ENCODE peak calls at places on chromosomes 6 and 20, in five cellular contexts. G is transverse colon; P is fibroblast of pulmonary artery; K is progenitor cell of endocrine pancreas; L is CD8-positive, alpha-beta T cell. S is an unnamed sample.

GRCh38 chr20:33096921-33097320 is 17.5 kb downstream of the BPIFB4 start:
- DNase-seq in G (no peak), P (no peak), K (no peak), L (no peak), S (no peak)

GRCh38 chr20:4894981-4895381 is 106.3 kb downstream of the SLC23A2 start:
- DNase-seq in G (no peak), P (no peak), K (no peak), L (no peak), S (no peak)

GRCh38 chr20:2507875-2508630 is 662 bp downstream of the ZNF343 start:
- DNase-seq in G (peak), P (peak), K (no peak), L (no peak), S (no peak)

GRCh38 chr6:32967151-32968091 is 973 bp upstream of the BRD2 start:
- DNase-seq in G (peak), P (peak), K (no peak), L (no peak), S (no peak)

GRCh38 chr6:115932481-115932880 is 128.2 kb downstream of the FRK start:
- DNase-seq in G (no peak), P (no peak), K (no peak), L (no peak), S (no peak)

GRCh38 chr6:165664553-165665383 is 1.7 kb upstream of the PDE10A start:
- DNase-seq in G (no peak), P (peak), K (no peak), L (no peak), S (no peak)

GRCh38 chr6:113560908-113561307 is 296.2 kb upstream of the MARCKS start:
- DNase-seq in G (no peak), P (peak), K (no peak), L (no peak), S (no peak)

GRCh38 chr6:75932067-75932466 is 140.4 kb downstream of the IMPG1 start:
- DNase-seq in G (no peak), P (peak), K (peak), L (no peak), S (no peak)

GRCh38 chr6:128731249-128732165 is 151.4 kb upstream of the LAMA2 start:
- DNase-seq in G (no peak), P (peak), K (no peak), L (no peak), S (no peak)

GRCh38 chr6:155171109-155171746 is 92.6 kb upstream of the CLDN20 start:
- DNase-seq in G (no peak), P (peak), K (no peak), L (peak), S (peak)

GRCh38 chr6:119917186-119917585 is 567.6 kb upstream of the MAN1A1 start:
- DNase-seq in G (no peak), P (no peak), K (no peak), L (no peak), S (no peak)

GRCh38 chr6:24313477-24314141 is 44.2 kb downstream of the DCDC2 start:
- DNase-seq in G (no peak), P (peak), K (no peak), L (no peak), S (no peak)

GRCh38 chr6:155177369-155177961 is 86.3 kb upstream of the CLDN20 start:
- DNase-seq in G (no peak), P (peak), K (no peak), L (no peak), S (no peak)

GRCh38 chr20:2101057-2101934 is at the start of gene STK35:
- DNase-seq in G (peak), P (peak), K (no peak), L (no peak), S (no peak)

GRCh38 chr20:53763707-53764415 is 170.2 kb upstream of the ZNF217 start:
- DNase-seq in G (peak), P (peak), K (no peak), L (no peak), S (no peak)

GRCh38 chr6:89357390-89357789 is 4.9 kb upstream of the UBE2J1 start:
- DNase-seq in G (peak), P (no peak), K (no peak), L (no peak), S (no peak)

GRCh38 chr20:11585752-11586352 is 331.8 kb upstream of the BTBD3 start:
- DNase-seq in G (no peak), P (peak), K (no peak), L (no peak), S (no peak)

GRCh38 chr6:32047855-32048766 is 9.9 kb downstream of the CYP21A2 start:
- DNase-seq in G (peak), P (peak), K (peak), L (peak), S (peak)

GRCh38 chr6:142378138-142378875 is 76.5 kb downstream of the ADGRG6 start:
- DNase-seq in G (no peak), P (peak), K (no peak), L (no peak), S (no peak)

GRCh38 chr6:47701374-47701773 is 3.0 kb downstream of the ADGRF4 start:
- DNase-seq in G (no peak), P (no peak), K (no peak), L (no peak), S (no peak)

GRCh38 chr6:42045538-42046460 is 4.5 kb upstream of the TAF8 start:
- DNase-seq in G (peak), P (peak), K (no peak), L (peak), S (peak)

GRCh38 chr6:120671519-120671918 is 662.8 kb downstream of the TBC1D32 start:
- DNase-seq in G (no peak), P (no peak), K (no peak), L (no peak), S (no peak)

GRCh38 chr6:160015778-160016684 is 47.1 kb downstream of the IGF2R start:
- DNase-seq in G (no peak), P (no peak), K (no peak), L (no peak), S (no peak)

GRCh38 chr20:44475694-44476560 is at the start of gene TTPAL:
- DNase-seq in G (peak), P (peak), K (peak), L (peak), S (peak)

GRCh38 chr6:89321131-89321530 is 6.0 kb upstream of the GABRR2 start:
- DNase-seq in G (no peak), P (no peak), K (no peak), L (no peak), S (no peak)

GRCh38 chr6:4870821-4871494 is 94.8 kb downstream of the CDYL start:
- DNase-seq in G (no peak), P (peak), K (no peak), L (no peak), S (no peak)

GRCh38 chr6:69542494-69542893 is 254.3 kb downstream of the LMBRD1 start:
- DNase-seq in G (no peak), P (no peak), K (no peak), L (no peak), S (no peak)

GRCh38 chr6:155985660-155986138 is 530.1 kb upstream of the NOX3 start:
- DNase-seq in G (no peak), P (no peak), K (no peak), L (no peak), S (no peak)

GRCh38 chr6:45483021-45483420 is 105.3 kb upstream of the SUPT3H start:
- DNase-seq in G (no peak), P (peak), K (no peak), L (no peak), S (no peak)

GRCh38 chr20:3156811-3157619 is 2.6 kb downstream of the FASTKD5 start:
- DNase-seq in G (no peak), P (no peak), K (no peak), L (no peak), S (no peak)

GRCh38 chr20:52313335-52313963 is 121.9 kb upstream of the ZFP64 start:
- DNase-seq in G (no peak), P (peak), K (no peak), L (no peak), S (no peak)

GRCh38 chr6:1619106-1619665 is 9.5 kb downstream of the FOXC1 start:
- DNase-seq in G (no peak), P (no peak), K (no peak), L (no peak), S (no peak)

GRCh38 chr20:3766832-3767433 is 620 bp downstream of the ADISSP start:
- DNase-seq in G (peak), P (no peak), K (no peak), L (no peak), S (no peak)

GRCh38 chr20:57080796-57081195 is 185.6 kb downstream of the BMP7 start:
- DNase-seq in G (no peak), P (no peak), K (no peak), L (no peak), S (no peak)
- TF ChIP-seq CTCF in G (no peak), P (no peak), K (peak), L (no peak), S (no peak)

DNA sequence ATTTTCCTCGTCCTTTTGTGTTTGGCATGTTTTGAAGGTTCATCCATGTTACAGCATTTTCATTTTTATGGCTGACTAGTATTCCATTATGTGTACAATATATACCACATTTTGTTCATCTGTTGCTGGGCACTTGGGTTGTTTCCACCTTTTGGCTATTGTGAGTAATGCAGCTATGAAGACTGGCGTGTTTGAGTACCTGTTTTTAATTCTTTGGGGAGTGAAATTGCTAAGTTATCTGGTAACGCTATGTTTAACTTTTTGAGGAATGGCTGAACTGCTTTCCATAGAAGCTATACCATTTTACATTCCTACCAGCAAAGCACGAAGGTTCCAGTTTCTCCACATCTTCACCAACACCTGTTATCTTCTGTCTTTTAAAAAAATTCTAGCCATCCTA is 37.0 kb upstream of the MYL9 start:
- DNase-seq in G (no peak), P (no peak), K (no peak), L (no peak), S (no peak)
- TF ChIP-seq CTCF in G (no peak), P (no peak), K (no peak), L (no peak), S (no peak)

GRCh38 chr20:62400541-62400940 is 6.5 kb downstream of the CABLES2 start:
- DNase-seq in G (no peak), P (no peak), K (no peak), L (no peak), S (no peak)

GRCh38 chr20:62403331-62403730 is 3.8 kb downstream of the CABLES2 start:
- DNase-seq in G (no peak), P (no peak), K (no peak), L (no peak), S (no peak)

GRCh38 chr20:62400021-62400420 is 7.1 kb downstream of the CABLES2 start:
- DNase-seq in G (no peak), P (no peak), K (no peak), L (no peak), S (no peak)

GRCh38 chr20:62402456-62402855 is 4.6 kb downstream of the CABLES2 start:
- DNase-seq in G (no peak), P (no peak), K (no peak), L (no peak), S (no peak)

DNA sequence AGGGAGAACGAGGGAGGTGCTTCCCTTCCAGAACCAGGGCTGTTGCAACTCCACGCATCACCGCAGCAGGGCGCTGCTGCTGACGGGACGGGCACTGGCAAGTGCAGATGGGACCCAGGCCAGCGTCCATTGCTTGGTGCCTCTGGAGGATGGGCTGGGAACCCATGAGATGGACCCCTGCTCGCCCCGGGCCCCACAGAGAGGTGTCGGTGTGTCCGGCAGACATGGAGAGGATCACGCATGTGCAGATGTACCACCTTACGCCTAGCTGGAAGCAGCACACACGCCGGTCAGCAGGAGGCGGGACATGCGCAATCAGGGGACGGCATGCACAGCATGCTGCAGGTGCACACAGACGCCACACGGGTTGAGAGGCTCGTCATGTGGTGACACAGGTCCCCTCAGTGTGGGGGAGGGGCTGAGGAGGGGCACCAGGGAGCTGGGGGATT is 5.7 kb downstream of the CABLES2 start:
- DNase-seq in G (no peak), P (no peak), K (no peak), L (no peak), S (no peak)
- TF ChIP-seq CTCF in G (no peak), P (peak), K (peak), L (no peak), S (peak)

GRCh38 chr6:17169291-17169690 is 67.4 kb downstream of the STMND1 start:
- DNase-seq in G (no peak), P (peak), K (no peak), L (no peak), S (no peak)
- TF ChIP-seq CTCF in G (no peak), P (no peak), K (no peak), L (no peak), S (no peak)

GRCh38 chr6:144053601-144054000 is 41.8 kb downstream of the SF3B5 start:
- DNase-seq in G (no peak), P (no peak), K (no peak), L (no peak), S (no peak)

GRCh38 chr6:144055121-144055931 is 40.0 kb downstream of the SF3B5 start:
- DNase-seq in G (no peak), P (no peak), K (no peak), L (peak), S (no peak)

GRCh38 chr6:144047688-144048087 is 39.6 kb upstream of the PLAGL1 start:
- DNase-seq in G (no peak), P (no peak), K (no peak), L (no peak), S (no peak)

DNA sequence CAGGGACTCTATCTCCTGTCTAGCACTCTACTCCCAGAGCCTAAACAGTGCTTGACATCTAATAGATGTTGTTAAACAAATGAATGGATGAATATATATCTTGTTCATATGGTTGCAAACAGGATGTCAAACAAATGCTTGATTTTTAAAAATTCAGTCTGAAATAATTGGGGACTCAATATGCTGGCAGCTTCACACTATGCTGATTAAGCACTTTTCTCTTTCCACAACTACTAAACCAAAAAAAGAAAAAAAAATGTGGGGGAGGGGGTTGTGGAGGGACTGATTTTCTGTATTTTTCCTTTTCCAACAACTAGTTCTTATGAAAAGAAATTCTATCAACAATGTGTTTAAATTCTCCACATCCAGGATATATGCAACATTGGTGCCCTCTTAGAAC is 42.9 kb downstream of the SF3B5 start:
- DNase-seq in G (no peak), P (no peak), K (no peak), L (no peak), S (no peak)
- TF ChIP-seq CTCF in G (no peak), P (no peak), K (no peak), L (no peak), S (no peak)

DNA sequence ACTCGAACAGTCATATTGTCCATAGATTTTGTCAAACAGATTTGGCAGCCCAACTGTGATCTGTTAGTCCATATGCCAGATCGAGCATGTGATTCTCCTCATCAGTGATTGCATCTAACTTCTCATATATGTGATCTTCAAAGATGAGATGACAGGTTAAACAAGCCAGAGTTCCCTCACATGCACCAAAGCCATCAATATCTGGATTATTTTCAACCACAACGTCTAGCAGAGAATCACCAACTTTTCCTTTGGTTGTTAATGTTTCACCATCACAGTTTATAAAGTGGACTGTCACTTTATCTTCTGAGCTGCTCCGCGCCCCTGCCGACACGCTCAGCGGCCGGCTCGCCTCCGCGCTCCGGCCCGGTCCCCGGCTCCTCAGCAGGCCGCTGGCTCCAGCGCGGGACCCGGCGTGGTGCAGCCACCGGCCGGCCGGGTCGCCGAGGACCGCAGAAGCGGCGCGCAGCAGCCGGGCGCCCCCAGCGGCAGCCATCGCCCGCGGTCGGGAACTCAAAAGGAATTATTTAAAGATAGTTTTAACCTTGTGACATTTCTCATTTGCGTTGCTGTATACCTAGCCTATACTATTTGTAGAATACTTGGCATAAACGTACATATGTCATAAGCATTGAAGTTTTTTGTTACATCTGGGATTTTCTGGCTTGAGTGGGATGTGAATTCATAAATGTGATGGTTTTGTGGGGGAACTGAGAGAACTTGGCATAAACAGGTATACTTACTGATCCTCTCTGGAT is 40.1 kb upstream of the DYNLRB1 start:
- DNase-seq in G (peak), P (peak), K (no peak), L (peak), S (no peak)
- TF ChIP-seq CTCF in G (peak), P (peak), K (peak), L (peak), S (peak)

S was measured in CD14-positive monocyte.